ENCODE peak calls at places on chromosomes 16 and 17, in seven cellular contexts. Y is heart right ventricle; Q is NT2/D1; H is esophagus squamous epithelium; C is tibial artery; Z is cardiac muscle cell; J is CD4-positive, CD25-positive, alpha-beta regulatory T cell. D is an unnamed sample.

GRCh38 chr17:50051082-50051576 is 4.8 kb upstream of the ITGA3 start:
- DNase-seq in Y (no peak), Q (no peak), H (no peak), C (no peak), Z (peak; percentile 71), J (peak; percentile 43), D (no peak)

GRCh38 chr16:17520567-17520966 is 49.8 kb upstream of the XYLT1 start:
- DNase-seq in Y (no peak), Q (no peak), H (no peak), C (no peak), Z (no peak), J (no peak), D (no peak)

GRCh38 chr16:17358846-17359245 is 111.9 kb downstream of the XYLT1 start:
- DNase-seq in Y (no peak), Q (no peak), H (no peak), C (no peak), Z (no peak), J (no peak), D (no peak)

GRCh38 chr17:4706121-4706520 is 2.2 kb upstream of the PELP1 start:
- DNase-seq in Y (no peak), Q (peak; percentile 57), H (no peak), C (no peak), Z (no peak), J (no peak), D (no peak)

GRCh38 chr16:48433849-48434530 is 48.8 kb upstream of the SIAH1 start:
- DNase-seq in Y (no peak), Q (no peak), H (no peak), C (no peak), Z (no peak), J (no peak), D (no peak)

GRCh38 chr17:35167046-35167445 is 19.4 kb downstream of the UNC45B start:
- DNase-seq in Y (no peak), Q (no peak), H (no peak), C (no peak), Z (no peak), J (no peak), D (no peak)

GRCh38 chr16:27408012-27408601 is 6.1 kb downstream of the IL21R start:
- DNase-seq in Y (no peak), Q (no peak), H (no peak), C (no peak), Z (peak; percentile 25), J (peak; percentile 61), D (no peak)

GRCh38 chr16:66924527-66925321 is 611 bp downstream of the RRAD start:
- DNase-seq in Y (peak; percentile 62), Q (no peak), H (no peak), C (peak; percentile 81), Z (no peak), J (peak; percentile 33), D (no peak)

GRCh38 chr16:81623365-81624102 is 155.6 kb upstream of the PLCG2 start:
- DNase-seq in Y (no peak), Q (peak; percentile 39), H (no peak), C (no peak), Z (peak; percentile 65), J (peak; percentile 73), D (no peak)

GRCh38 chr16:57473176-57473840 is 10.8 kb downstream of the POLR2C start:
- DNase-seq in Y (no peak), Q (no peak), H (no peak), C (no peak), Z (no peak), J (no peak), D (no peak)

GRCh38 chr16:46853713-46854443 is 22.9 kb upstream of the C16orf87 start:
- DNase-seq in Y (peak; percentile 74), Q (peak; percentile 77), H (peak; percentile 4), C (peak; percentile 73), Z (peak; percentile 83), J (peak; percentile 73), D (peak; percentile 66)

GRCh38 chr16:66175058-66175457 is 191.4 kb upstream of the CDH5 start:
- DNase-seq in Y (no peak), Q (no peak), H (no peak), C (no peak), Z (no peak), J (no peak), D (no peak)

GRCh38 chr17:81365148-81365600 is 30.1 kb upstream of the BAHCC1 start:
- DNase-seq in Y (no peak), Q (no peak), H (no peak), C (no peak), Z (peak; percentile 77), J (no peak), D (peak; percentile 72)

GRCh38 chr16:48687421-48688038 is 77.5 kb upstream of the N4BP1 start:
- DNase-seq in Y (peak; percentile 20), Q (peak; percentile 50), H (no peak), C (no peak), Z (peak; percentile 79), J (peak; percentile 66), D (no peak)

GRCh38 chr16:54928016-54928356 is 2.7 kb upstream of the IRX5 start:
- DNase-seq in Y (no peak), Q (no peak), H (no peak), C (no peak), Z (peak; percentile 21), J (no peak), D (no peak)

GRCh38 chr17:72600934-72601333 is 480.1 kb downstream of the SOX9 start:
- DNase-seq in Y (no peak), Q (no peak), H (no peak), C (no peak), Z (peak; percentile 39), J (no peak), D (no peak)
- H3K4me3 ChIP-seq in Y (no peak overlapping the region), Q (no peak overlapping the region), H (no peak overlapping the region), C (no peak overlapping the region), Z (no peak overlapping the region), J (no peak overlapping the region), D (no peak overlapping the region)

GRCh38 chr17:74276051-74276476 is 2.0 kb downstream of the DNAI2 start:
- DNase-seq in Y (no peak), Q (no peak), H (no peak), C (no peak), Z (peak; percentile 87), J (no peak), D (no peak)

GRCh38 chr17:74274060-74274702 is at the start of gene DNAI2:
- DNase-seq in Y (peak; percentile 52), Q (no peak), H (no peak), C (no peak), Z (peak; percentile 18), J (peak; percentile 69), D (no peak)

GRCh38 chr17:74274703-74275340 is 788 bp downstream of the DNAI2 start:
- DNase-seq in Y (no peak), Q (no peak), H (no peak), C (no peak), Z (no peak), J (peak; percentile 39), D (no peak)

GRCh38 chr17:74277935-74278334 is 3.9 kb downstream of the DNAI2 start:
- DNase-seq in Y (no peak), Q (no peak), H (no peak), C (no peak), Z (no peak), J (no peak), D (no peak)

GRCh38 chr17:74276561-74277009 is 2.6 kb downstream of the DNAI2 start:
- DNase-seq in Y (no peak), Q (no peak), H (no peak), C (no peak), Z (peak; percentile 79), J (no peak), D (no peak)
- H3K4me1 ChIP-seq in Y (peaks cover 29% of the 10 kb centered on the region), Q (peaks cover 22% of the 10 kb centered on the region), H (peaks cover 5% of the 10 kb centered on the region), C (no peaks in the 10 kb centered on the region), Z (peaks cover 5% of the 10 kb centered on the region), J (peaks cover 41% of the 10 kb centered on the region), D (no peaks in the 10 kb centered on the region)

GRCh38 chr17:78257810-78258322 is 26.4 kb downstream of the TMEM235 start:
- DNase-seq in Y (no peak), Q (no peak), H (no peak), C (no peak), Z (peak; percentile 81), J (peak; percentile 26), D (no peak)
- H3K4me3 ChIP-seq in Y (no peak overlapping the region), Q (no peak overlapping the region), H (no peak overlapping the region), C (no peak overlapping the region), Z (no peak overlapping the region), J (no peak overlapping the region), D (no peak overlapping the region)

DNA sequence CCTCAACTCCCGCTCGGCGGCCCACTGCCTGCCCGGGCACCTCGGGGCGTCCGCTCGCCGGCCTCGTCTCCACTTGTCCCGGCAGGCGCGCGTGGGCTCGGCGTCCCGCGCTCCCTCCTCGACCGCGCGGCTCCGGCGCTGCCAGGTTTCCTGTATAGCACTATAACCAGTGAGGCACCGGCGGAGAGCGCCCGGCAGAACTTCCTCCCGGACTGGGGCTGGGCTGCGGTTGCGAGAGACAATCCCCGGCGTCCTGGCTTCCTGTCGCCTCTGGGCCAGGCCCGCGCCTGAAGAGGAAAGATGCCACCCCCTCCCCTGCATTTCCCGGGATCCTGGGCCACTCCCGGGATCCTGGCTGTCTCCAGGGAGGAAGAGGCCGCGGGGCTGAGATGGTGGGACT is 119.3 kb upstream of the SMURF2 start:
- DNase-seq in Y (peak; percentile 76), Q (no peak), H (no peak), C (peak; percentile 79), Z (peak; percentile 36), J (peak; percentile 76), D (peak; percentile 52)
- H3K4me1 ChIP-seq in Y (peaks cover 50% of the 10 kb centered on the region), Q (peaks cover 23% of the 10 kb centered on the region), H (peaks cover 52% of the 10 kb centered on the region), C (peaks cover 58% of the 10 kb centered on the region), Z (peaks cover 11% of the 10 kb centered on the region), J (peaks cover 45% of the 10 kb centered on the region), D (peaks cover 5% of the 10 kb centered on the region)

GRCh38 chr17:76268991-76269981 is 4.1 kb downstream of the UBALD2 start:
- DNase-seq in Y (no peak), Q (no peak), H (no peak), C (no peak), Z (no peak), J (peak; percentile 39), D (no peak)

GRCh38 chr17:76272541-76273434 is 7.6 kb downstream of the UBALD2 start:
- DNase-seq in Y (no peak), Q (no peak), H (no peak), C (no peak), Z (no peak), J (peak; percentile 64), D (no peak)

GRCh38 chr17:76270127-76270592 is 5.0 kb downstream of the UBALD2 start:
- DNase-seq in Y (no peak), Q (no peak), H (no peak), C (no peak), Z (no peak), J (peak; percentile 25), D (no peak)

GRCh38 chr17:76271669-76272540 is 6.8 kb downstream of the UBALD2 start:
- DNase-seq in Y (no peak), Q (no peak), H (no peak), C (no peak), Z (peak; percentile 17), J (peak; percentile 83), D (no peak)

GRCh38 chr17:76270770-76271668 is 5.9 kb downstream of the UBALD2 start:
- DNase-seq in Y (no peak), Q (no peak), H (no peak), C (no peak), Z (no peak), J (peak; percentile 40), D (no peak)
- H3K4me3 ChIP-seq in Y (no peak overlapping the region), Q (no peak overlapping the region), H (peak overlapping the region; percentile 45), C (no peak overlapping the region), Z (no peak overlapping the region), J (peak overlapping the region; percentile 11), D (no peak overlapping the region)

GRCh38 chr17:14078027-14078426 is 8.7 kb downstream of the COX10 start:
- DNase-seq in Y (no peak), Q (no peak), H (no peak), C (no peak), Z (no peak), J (peak; percentile 43), D (no peak)
- H3K4me1 ChIP-seq in Y (peaks cover 19% of the 10 kb centered on the region), Q (no peaks in the 10 kb centered on the region), H (no peaks in the 10 kb centered on the region), C (no peaks in the 10 kb centered on the region), Z (peaks cover 9% of the 10 kb centered on the region), J (peaks cover 4% of the 10 kb centered on the region), D (no peaks in the 10 kb centered on the region)